ENCODE peak calls at places on chromosomes 2 and 18, in nine cellular contexts. P is neural crest cell; H is CD4-positive, alpha-beta T cell; Q is B cell; V is dorsolateral prefrontal cortex; C is GM12865; S is astrocyte of the spinal cord; M is WERI-Rb-1; R is epithelial cell of proximal tubule. B is an unnamed sample.

GRCh38 chr18:60247103-60247502 is 125.5 kb downstream of the MC4R start:
- DNase-seq in V (no peak), M (no peak), C (peak; percentile 16), Q (no peak), H (no peak), S (no peak), P (no peak), R (no peak), B (no peak)

GRCh38 chr2:158214431-158214830 is 112.8 kb downstream of the UPP2 start:
- DNase-seq in H (no peak), R (no peak), V (no peak), C (peak; percentile 53), Q (no peak), S (peak; percentile 61), M (no peak), P (no peak), B (peak; percentile 57)

GRCh38 chr18:60372598-60372997 is at the start of gene MC4R:
- DNase-seq in H (no peak), M (peak; percentile 59), R (peak; percentile 36), C (no peak), P (peak; percentile 22), S (peak; percentile 86), Q (no peak), V (peak; percentile 45), B (no peak)

GRCh38 chr2:129605654-129606053 is 373.8 kb upstream of the RAB6C start:
- DNase-seq in R (no peak), H (no peak), M (no peak), Q (no peak), P (no peak), S (no peak), V (no peak), C (no peak), B (no peak)

GRCh38 chr18:60895181-60895580 is 438.0 kb upstream of the CDH20 start:
- DNase-seq in P (no peak), V (no peak), M (no peak), C (no peak), Q (no peak), H (no peak), R (no peak), S (peak; percentile 41), B (peak; percentile 41)

GRCh38 chr2:99980200-99980599 is 162.2 kb downstream of the AFF3 start:
- DNase-seq in H (no peak), V (no peak), C (no peak), S (no peak), R (no peak), Q (no peak), P (no peak), M (no peak), B (no peak)

GRCh38 chr2:4882421-4882820 is 809.8 kb upstream of the SOX11 start:
- DNase-seq in V (no peak), C (no peak), Q (no peak), P (no peak), R (no peak), H (no peak), M (no peak), S (peak; percentile 42), B (peak; percentile 83)

GRCh38 chr18:74477771-74478170 is 18.4 kb upstream of the CNDP2 start:
- DNase-seq in S (no peak), V (no peak), Q (no peak), P (no peak), M (no peak), H (no peak), C (no peak), R (no peak), B (no peak)

GRCh38 chr2:155060906-155061305 is 362.4 kb downstream of the KCNJ3 start:
- DNase-seq in C (no peak), H (no peak), S (no peak), P (no peak), V (no peak), M (no peak), Q (no peak), R (no peak), B (no peak)

GRCh38 chr2:118091140-118091478 is 2.8 kb downstream of the INSIG2 start:
- DNase-seq in R (no peak), S (no peak), H (no peak), Q (no peak), V (no peak), C (no peak), M (no peak), P (no peak), B (no peak)

GRCh38 chr2:118088051-118089014 is at the start of gene INSIG2:
- DNase-seq in S (peak; percentile 97), M (peak; percentile 97), V (peak; percentile 86), H (peak; percentile 76), Q (peak; percentile 81), R (peak; percentile 86), C (peak; percentile 99), P (peak; percentile 92), B (peak; percentile 97)

GRCh38 chr2:118086024-118086633 is 2.1 kb upstream of the INSIG2 start:
- DNase-seq in R (no peak), H (no peak), M (no peak), S (no peak), P (no peak), V (no peak), C (no peak), Q (no peak), B (no peak)

GRCh38 chr2:118090387-118091139 is 2.3 kb downstream of the INSIG2 start:
- DNase-seq in S (no peak), V (no peak), R (no peak), Q (no peak), M (no peak), C (no peak), H (no peak), P (no peak), B (no peak)

GRCh38 chr2:118089015-118089800 is 937 bp downstream of the INSIG2 start:
- DNase-seq in R (no peak), Q (peak; percentile 8), S (peak; percentile 51), H (no peak), C (peak; percentile 42), M (no peak), V (no peak), P (peak; percentile 6), B (peak; percentile 52)
- TF ChIP-seq CTCF in R (peak; percentile 23), Q (no peak), S (no peak), H (no peak), C (no peak), M (no peak), V (no peak), P (peak; percentile 61), B (no peak)

GRCh38 chr18:48244530-48244929 is 164.7 kb downstream of the ZBTB7C start:
- DNase-seq in P (no peak), V (no peak), R (no peak), M (no peak), S (no peak), Q (no peak), C (no peak), H (no peak), B (no peak)
- TF ChIP-seq CTCF in P (no peak), V (no peak), R (no peak), M (no peak), S (no peak), Q (no peak), C (no peak), H (no peak), B (no peak)

GRCh38 chr18:41396211-41396610 is 558.8 kb upstream of the PIK3C3 start:
- DNase-seq in H (no peak), S (no peak), P (no peak), Q (no peak), R (no peak), V (no peak), C (no peak), M (no peak), B (no peak)

GRCh38 chr18:41396861-41397260 is 558.2 kb upstream of the PIK3C3 start:
- DNase-seq in S (no peak), P (no peak), R (no peak), Q (no peak), C (no peak), V (no peak), M (no peak), H (no peak), B (no peak)

GRCh38 chr18:41389936-41390667 is 564.9 kb upstream of the PIK3C3 start:
- DNase-seq in S (no peak), H (no peak), V (no peak), Q (no peak), M (no peak), C (no peak), P (no peak), R (no peak), B (no peak)

GRCh38 chr18:41395695-41396094 is 559.3 kb upstream of the PIK3C3 start:
- DNase-seq in R (no peak), P (no peak), M (no peak), C (no peak), V (no peak), Q (no peak), H (no peak), S (no peak), B (no peak)

GRCh38 chr18:41391616-41392610 is 563.1 kb upstream of the PIK3C3 start:
- DNase-seq in Q (no peak), R (no peak), P (peak; percentile 51), V (peak; percentile 48), M (peak; percentile 73), S (peak; percentile 75), H (no peak), C (peak; percentile 12), B (peak; percentile 73)
- TF ChIP-seq CTCF in Q (no peak), R (peak; percentile 73), P (peak; percentile 81), V (peak; percentile 35), M (peak; percentile 72), S (peak; percentile 75), H (no peak), C (peak; percentile 10), B (peak; percentile 75)

DNA sequence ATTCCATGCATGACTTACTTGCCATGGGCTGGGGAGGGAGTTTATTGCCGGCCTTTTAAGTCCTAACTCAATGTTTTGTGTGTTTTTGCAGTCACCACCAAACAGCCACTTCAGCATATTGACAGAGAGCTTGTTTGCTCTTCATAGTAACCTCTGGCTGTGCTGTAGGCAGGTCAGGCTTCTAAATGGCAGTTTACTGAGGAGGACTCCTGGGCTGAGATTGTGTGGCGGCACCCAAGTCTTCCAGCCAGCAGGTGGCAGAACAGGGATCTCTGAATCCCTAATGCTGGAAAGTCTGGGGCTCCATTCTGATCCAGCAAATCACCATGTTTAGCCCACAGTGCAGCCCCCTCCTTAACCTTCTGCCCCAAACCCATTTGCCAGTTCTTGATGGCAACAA is 121.2 kb downstream of the CAPN13 start:
- DNase-seq in Q (no peak), H (no peak), P (peak; percentile 15), M (peak; percentile 61), V (no peak), S (no peak), R (no peak), C (peak; percentile 34), B (no peak)
- TF ChIP-seq CTCF in Q (no peak), H (no peak), P (no peak), M (peak; percentile 68), V (no peak), S (peak; percentile 33), R (peak; percentile 49), C (peak; percentile 30), B (no peak)

GRCh38 chr2:238133499-238134392 is 4.7 kb upstream of the KLHL30 start:
- DNase-seq in R (no peak), C (no peak), H (no peak), S (no peak), M (no peak), V (no peak), Q (no peak), P (no peak), B (no peak)
- TF ChIP-seq CTCF in R (peak; percentile 8), C (no peak), H (no peak), S (no peak), M (peak; percentile 41), V (no peak), Q (no peak), P (no peak), B (no peak)

B was measured in MCF 10A.